ENCODE peak calls at places on chromosomes 5 and 9, in seven cellular contexts. V, G, U, S, Z, E and M are unnamed samples.
A peak's percentile ranks its signal among the peaks of the same experiment; 100 is the strongest.

GRCh38 chr9:87601175-87601574 is 103.5 kb downstream of the DAPK1 start:
- DNase-seq in V (no peak), G (no peak), U (no peak), S (no peak), Z (peak; percentile 18), E (peak; percentile 10), M (no peak)

GRCh38 chr9:120394058-120394669 is 185.8 kb downstream of the CDK5RAP2 start:
- DNase-seq in V (peak; percentile 85), G (no peak), U (peak; percentile 65), S (peak; percentile 95), Z (no peak), E (peak; percentile 81), M (peak; percentile 81)

GRCh38 chr9:130897105-130897751 is 616 bp upstream of the QRFP start:
- DNase-seq in V (no peak), G (peak; percentile 34), U (no peak), S (no peak), Z (no peak), E (no peak), M (no peak)

GRCh38 chr5:61229416-61229815 is 67.1 kb upstream of the SMIM15 start:
- DNase-seq in V (no peak), G (no peak), U (no peak), S (no peak), Z (no peak), E (no peak), M (no peak)

GRCh38 chr9:137828527-137829259 is 48.9 kb upstream of the CACNA1B start:
- DNase-seq in V (peak; percentile 29), G (peak; percentile 26), U (no peak), S (no peak), Z (no peak), E (no peak), M (no peak)

GRCh38 chr5:177369050-177369912 is 11.6 kb downstream of the RGS14 start:
- DNase-seq in V (peak; percentile 49), G (peak; percentile 75), U (no peak), S (no peak), Z (peak; percentile 46), E (peak; percentile 44), M (peak; percentile 74)

GRCh38 chr9:38022203-38022602 is 46.8 kb downstream of the SHB start:
- DNase-seq in V (no peak), G (no peak), U (no peak), S (no peak), Z (no peak), E (no peak), M (no peak)

GRCh38 chr5:135829179-135829578 is 5.3 kb upstream of the SLC25A48 start:
- DNase-seq in V (no peak), G (no peak), U (no peak), S (no peak), Z (no peak), E (no peak), M (no peak)

GRCh38 chr9:19000133-19000532 is 32.9 kb downstream of the SAXO1 start:
- DNase-seq in V (no peak), G (no peak), U (no peak), S (no peak), Z (no peak), E (no peak), M (no peak)

GRCh38 chr9:131291795-131292315 is 2.3 kb downstream of the PLPP7 start:
- DNase-seq in V (no peak), G (no peak), U (no peak), S (no peak), Z (no peak), E (no peak), M (no peak)

GRCh38 chr9:125694478-125694877 is 12.5 kb downstream of the MAPKAP1 start:
- DNase-seq in V (peak; percentile 22), G (no peak), U (no peak), S (no peak), Z (no peak), E (no peak), M (no peak)

GRCh38 chr5:69528015-69528414 is 32.0 kb upstream of the GTF2H2C start:
- DNase-seq in V (no peak), G (no peak), U (no peak), S (no peak), Z (peak; percentile 73), E (peak; percentile 70), M (peak; percentile 61)

GRCh38 chr9:109411818-109412352 is 86.2 kb downstream of the PTPN3 start:
- DNase-seq in V (peak; percentile 15), G (no peak), U (peak; percentile 27), S (peak; percentile 43), Z (no peak), E (peak; percentile 33), M (peak; percentile 28)

GRCh38 chr9:561430-561829 is 280.1 kb upstream of the DMRT1 start:
- DNase-seq in V (no peak), G (no peak), U (peak; percentile 72), S (peak; percentile 1), Z (no peak), E (peak; percentile 71), M (no peak)

GRCh38 chr5:122392844-122393243 is 80.8 kb downstream of the SNCAIP start:
- DNase-seq in V (peak; percentile 75), G (no peak), U (peak; percentile 26), S (peak; percentile 32), Z (no peak), E (no peak), M (no peak)

GRCh38 chr9:127390563-127390962 is 6.4 kb upstream of the SLC2A8 start:
- DNase-seq in V (no peak), G (no peak), U (no peak), S (no peak), Z (peak; percentile 14), E (no peak), M (no peak)

GRCh38 chr5:146731909-146732659 is 146.5 kb downstream of the PPP2R2B start:
- DNase-seq in V (peak; percentile 76), G (no peak), U (peak; percentile 22), S (peak; percentile 28), Z (peak; percentile 73), E (peak; percentile 85), M (peak; percentile 94)

GRCh38 chr9:72728031-72728770 is 206.8 kb downstream of the TMC1 start:
- DNase-seq in V (no peak), G (no peak), U (no peak), S (no peak), Z (no peak), E (no peak), M (no peak)

GRCh38 chr9:11931109-11931508 is 762.1 kb upstream of the TYRP1 start:
- DNase-seq in V (peak; percentile 27), G (no peak), U (no peak), S (no peak), Z (no peak), E (peak; percentile 47), M (peak; percentile 13)

GRCh38 chr5:36237756-36238155 is 4.0 kb downstream of the NADK2 start:
- DNase-seq in V (no peak), G (no peak), U (no peak), S (no peak), Z (peak; percentile 94), E (peak; percentile 23), M (no peak)

GRCh38 chr9:81411961-81412360 is 277.4 kb downstream of the TLE1 start:
- DNase-seq in V (peak; percentile 12), G (no peak), U (no peak), S (peak; percentile 39), Z (no peak), E (peak; percentile 79), M (no peak)

GRCh38 chr9:626591-626990 is 214.9 kb upstream of the DMRT1 start:
- DNase-seq in V (no peak), G (no peak), U (no peak), S (peak; percentile 23), Z (no peak), E (no peak), M (no peak)

GRCh38 chr9:136511144-136511669 is 28.4 kb upstream of the SEC16A start:
- DNase-seq in V (no peak), G (no peak), U (no peak), S (no peak), Z (no peak), E (no peak), M (no peak)

GRCh38 chr5:142831019-142831403 is 60.8 kb downstream of the ARHGAP26 start:
- DNase-seq in V (no peak), G (no peak), U (no peak), S (no peak), Z (no peak), E (no peak), M (no peak)

GRCh38 chr5:53434566-53434965 is 45.9 kb upstream of the FST start:
- DNase-seq in V (no peak), G (no peak), U (no peak), S (no peak), Z (no peak), E (no peak), M (no peak)

GRCh38 chr5:60521379-60522298 is 178.3 kb downstream of the DEPDC1B start:
- DNase-seq in V (peak; percentile 52), G (peak; percentile 53), U (no peak), S (no peak), Z (no peak), E (no peak), M (no peak)

GRCh38 chr9:130931508-130932150 is 7.4 kb downstream of the FIBCD1 start:
- DNase-seq in V (no peak), G (peak; percentile 51), U (no peak), S (no peak), Z (no peak), E (peak; percentile 30), M (no peak)

GRCh38 chr5:53249529-53249928 is 140.0 kb upstream of the MOCS2 start:
- DNase-seq in V (peak; percentile 87), G (no peak), U (peak; percentile 88), S (peak; percentile 93), Z (peak; percentile 9), E (peak; percentile 88), M (peak; percentile 83)

GRCh38 chr5:154823605-154824004 is 26.8 kb downstream of the FAXDC2 start:
- DNase-seq in V (no peak), G (no peak), U (no peak), S (no peak), Z (no peak), E (peak; percentile 30), M (no peak)

GRCh38 chr9:129720181-129720864 is 32.5 kb downstream of the PTGES start:
- DNase-seq in V (no peak), G (no peak), U (no peak), S (no peak), Z (no peak), E (no peak), M (no peak)

GRCh38 chr9:132176338-132176737 is 14.5 kb downstream of the NTNG2 start:
- DNase-seq in V (no peak), G (no peak), U (no peak), S (no peak), Z (no peak), E (no peak), M (no peak)

GRCh38 chr9:89740722-89741121 is 135.9 kb downstream of the GADD45G start:
- DNase-seq in V (no peak), G (peak; percentile 48), U (no peak), S (no peak), Z (no peak), E (no peak), M (no peak)